ENCODE peak calls at places on chromosomes 16 and 17, in eight cellular contexts. D is fibroblast of pulmonary artery, W is T-helper 1 cell, M is anterior cingulate cortex, U is SK-N-DZ, C is WTC11, P is NCI-H1092 treated with DMSO at 0.1 percent for 48 hours, N is kidney tubule cell. K is an unnamed sample.

GRCh38 chr17:74325743-74326379 is at the start of gene KIF19:
- DNase-seq in D (no peak), W (peak), M (no peak), U (no peak), C (peak), P (peak), N (no peak), K (peak)

GRCh38 chr17:7417056-7417655 is 3.0 kb upstream of the SPEM1 start:
- DNase-seq in D (no peak), W (no peak), M (no peak), U (no peak), C (no peak), P (no peak), N (no peak), K (no peak)

GRCh38 chr17:4872786-4873185 is 26.6 kb upstream of the C17orf107 start:
- DNase-seq in D (peak), W (no peak), M (no peak), U (no peak), C (no peak), P (no peak), N (no peak), K (no peak)

GRCh38 chr16:11632455-11632921 is 35.8 kb upstream of the SNN start:
- DNase-seq in D (peak), W (no peak), M (no peak), U (no peak), C (no peak), P (no peak), N (peak), K (no peak)

GRCh38 chr17:19244796-19245195 is 7.6 kb downstream of the EPN2 start:
- DNase-seq in D (no peak), W (no peak), M (no peak), U (no peak), C (no peak), P (no peak), N (no peak), K (no peak)

GRCh38 chr17:73637866-73638265 is 6.4 kb downstream of the SDK2 start:
- DNase-seq in D (no peak), W (no peak), M (no peak), U (no peak), C (no peak), P (no peak), N (no peak), K (no peak)

GRCh38 chr17:82374626-82375331 is 3.2 kb downstream of the UTS2R start:
- DNase-seq in D (no peak), W (no peak), M (no peak), U (no peak), C (no peak), P (no peak), N (no peak), K (peak)

GRCh38 chr16:3879258-3879886 is 1.1 kb downstream of the CREBBP start:
- DNase-seq in D (no peak), W (peak), M (no peak), U (no peak), C (no peak), P (peak), N (peak), K (no peak)

GRCh38 chr17:37732313-37732712 is 12.5 kb downstream of the HNF1B start:
- DNase-seq in D (no peak), W (no peak), M (no peak), U (no peak), C (no peak), P (no peak), N (no peak), K (no peak)

GRCh38 chr17:73874008-73874407 is 229.8 kb upstream of the SDK2 start:
- DNase-seq in D (no peak), W (no peak), M (no peak), U (no peak), C (no peak), P (no peak), N (peak), K (no peak)

GRCh38 chr16:56970934-56971767 is 9.4 kb downstream of the CETP start:
- DNase-seq in D (no peak), W (no peak), M (no peak), U (peak), C (no peak), P (no peak), N (no peak), K (no peak)

GRCh38 chr17:19940722-19941464 is 36.7 kb downstream of the AKAP10 start:
- DNase-seq in D (peak), W (no peak), M (no peak), U (no peak), C (no peak), P (no peak), N (peak), K (no peak)

GRCh38 chr16:85149776-85150175 is 37.5 kb upstream of the CIBAR2 start:
- DNase-seq in D (no peak), W (no peak), M (no peak), U (no peak), C (no peak), P (no peak), N (no peak), K (no peak)

GRCh38 chr17:3935825-3936355 is 19.6 kb upstream of the P2RX1 start:
- DNase-seq in D (peak), W (no peak), M (no peak), U (no peak), C (no peak), P (no peak), N (peak), K (no peak)

K was measured in iPS-NIHi11.